ENCODE peak calls at places on chromosomes 7 and 10, in six cellular contexts. C is adrenal gland, V is Caco-2, D is heart right ventricle, P is OCI-LY7, Y is HL-60. A is an unnamed sample.

GRCh38 chr7:19522486-19522885 is 186.4 kb downstream of the POLR1F start:
- DNase-seq in C (no peak), V (no peak), D (no peak), P (no peak), Y (no peak), A (no peak)

GRCh38 chr7:20225384-20225783 is 8.2 kb upstream of the MACC1 start:
- DNase-seq in C (no peak), V (no peak), D (no peak), P (no peak), Y (no peak), A (no peak)

GRCh38 chr7:138665669-138666140 is 35.5 kb downstream of the SVOPL start:
- DNase-seq in C (no peak), V (no peak), D (no peak), P (no peak), Y (no peak), A (no peak)

GRCh38 chr10:43160067-43160918 is 22.0 kb downstream of the CSGALNACT2 start:
- DNase-seq in C (peak), V (no peak), D (no peak), P (no peak), Y (peak), A (no peak)

GRCh38 chr10:88840104-88840503 is 11.5 kb downstream of the ANKRD22 start:
- DNase-seq in C (no peak), V (no peak), D (no peak), P (no peak), Y (no peak), A (no peak)

GRCh38 chr10:14003517-14003916 is 327.2 kb downstream of the FRMD4A start:
- DNase-seq in C (no peak), V (no peak), D (no peak), P (no peak), Y (no peak), A (no peak)

GRCh38 chr7:75565129-75565528 is 73.0 kb downstream of the SPDYE5 start:
- DNase-seq in C (peak), V (peak), D (no peak), P (no peak), Y (no peak), A (peak)

GRCh38 chr7:142939226-142939910 is at the start of gene LLCFC1:
- DNase-seq in C (no peak), V (peak), D (no peak), P (peak), Y (no peak), A (peak)

GRCh38 chr7:44062180-44062902 is 3.0 kb downstream of the PGAM2 start:
- DNase-seq in C (peak), V (no peak), D (no peak), P (no peak), Y (no peak), A (no peak)

GRCh38 chr10:127576751-127577161 is 27.6 kb downstream of the NPS start:
- DNase-seq in C (no peak), V (no peak), D (no peak), P (no peak), Y (no peak), A (no peak)

GRCh38 chr7:111027396-111027795 is 63.5 kb upstream of the LRRN3 start:
- DNase-seq in C (no peak), V (no peak), D (no peak), P (no peak), Y (no peak), A (no peak)

GRCh38 chr10:121803611-121804010 is 124.2 kb downstream of the ATE1 start:
- DNase-seq in C (no peak), V (no peak), D (no peak), P (no peak), Y (no peak), A (no peak)

GRCh38 chr7:16636533-16637173 is 8.9 kb downstream of the ANKMY2 start:
- DNase-seq in C (no peak), V (no peak), D (no peak), P (no peak), Y (no peak), A (no peak)

GRCh38 chr10:103584216-103585010 is 90.9 kb downstream of the NEURL1 start:
- DNase-seq in C (no peak), V (no peak), D (peak), P (peak), Y (peak), A (no peak)

GRCh38 chr10:103553743-103554487 is 60.4 kb downstream of the NEURL1 start:
- DNase-seq in C (no peak), V (no peak), D (no peak), P (no peak), Y (no peak), A (no peak)

GRCh38 chr7:73969991-73970390 is 58.0 kb upstream of the ELN start:
- DNase-seq in C (no peak), V (no peak), D (no peak), P (no peak), Y (no peak), A (no peak)

GRCh38 chr10:76036410-76036940 is 605.1 kb downstream of the LRMDA start:
- DNase-seq in C (peak), V (peak), D (peak), P (peak), Y (peak), A (peak)

GRCh38 chr10:69403066-69403465 is 13.7 kb downstream of the TACR2 start:
- DNase-seq in C (no peak), V (no peak), D (no peak), P (no peak), Y (no peak), A (no peak)

GRCh38 chr10:95785317-95785716 is 29.4 kb downstream of the ENTPD1 start:
- DNase-seq in C (no peak), V (no peak), D (no peak), P (no peak), Y (no peak), A (no peak)

GRCh38 chr7:2516194-2516555 is 3.4 kb upstream of the LFNG start:
- DNase-seq in C (no peak), V (no peak), D (no peak), P (no peak), Y (no peak), A (no peak)

GRCh38 chr7:68143345-68143744 is 1146.7 kb downstream of the TYW1 start:
- DNase-seq in C (no peak), V (no peak), D (no peak), P (no peak), Y (no peak), A (no peak)

GRCh38 chr7:123624527-123625183 is 23.0 kb downstream of the ASB15 start:
- DNase-seq in C (peak), V (peak), D (peak), P (peak), Y (peak), A (no peak)

GRCh38 chr10:76547352-76547972 is 1090.1 kb downstream of the KCNMA1 start:
- DNase-seq in C (peak), V (peak), D (peak), P (peak), Y (peak), A (peak)

GRCh38 chr10:48400129-48400849 is 93.8 kb downstream of the MAPK8 start:
- DNase-seq in C (no peak), V (no peak), D (no peak), P (no peak), Y (no peak), A (no peak)

GRCh38 chr7:151716339-151716722 is 160.6 kb downstream of the PRKAG2 start:
- DNase-seq in C (no peak), V (no peak), D (no peak), P (no peak), Y (no peak), A (no peak)

DNA sequence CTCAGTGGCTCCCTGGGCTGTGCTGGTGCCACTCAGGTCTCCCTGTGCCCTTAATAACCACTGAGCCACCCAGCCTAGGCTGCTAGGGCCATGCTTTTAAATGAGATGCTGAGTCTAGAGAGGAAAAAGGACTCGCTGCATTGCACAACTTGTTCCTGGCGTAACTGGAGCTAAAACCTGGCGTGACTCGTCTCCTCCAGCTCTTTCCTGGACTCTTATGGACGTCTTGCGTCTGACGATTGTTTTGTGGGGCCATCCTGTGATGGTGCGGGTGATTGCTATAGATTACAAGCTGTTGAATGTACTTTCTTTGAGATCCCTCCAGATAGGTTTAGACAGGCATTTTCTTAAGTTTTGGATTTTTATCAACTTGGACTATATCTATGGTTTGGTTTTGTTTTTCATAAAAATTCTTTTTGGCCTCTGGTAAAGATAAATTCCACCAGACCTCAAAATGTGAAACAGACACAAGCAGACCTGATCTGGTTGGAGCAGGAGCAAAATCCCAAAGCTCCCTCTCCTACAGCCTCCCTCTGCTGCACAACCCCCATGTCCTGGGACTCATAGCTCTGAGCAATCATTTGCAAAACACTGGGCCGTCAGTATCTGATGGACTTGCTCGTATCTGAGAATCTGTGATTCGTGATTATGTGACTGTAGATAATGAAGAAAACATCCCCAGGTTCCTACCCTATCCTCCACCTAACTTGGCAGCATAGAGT is 230.3 kb downstream of the ARHGAP12 start:
- DNase-seq in C (peak), V (no peak), D (no peak), P (no peak), Y (no peak), A (no peak)
- H3K4me3 ChIP-seq in C (no peak), V (no peak), D (peak), P (no peak), Y (no peak), A (no peak)

GRCh38 chr10:102493771-102494170 is 8.7 kb downstream of the ACTR1A start:
- DNase-seq in C (no peak), V (no peak), D (no peak), P (no peak), Y (no peak), A (no peak)
- TF ChIP-seq CTCF in C (no peak), V (no peak), D (no peak), P (no peak), Y (no peak), A (no peak)

DNA sequence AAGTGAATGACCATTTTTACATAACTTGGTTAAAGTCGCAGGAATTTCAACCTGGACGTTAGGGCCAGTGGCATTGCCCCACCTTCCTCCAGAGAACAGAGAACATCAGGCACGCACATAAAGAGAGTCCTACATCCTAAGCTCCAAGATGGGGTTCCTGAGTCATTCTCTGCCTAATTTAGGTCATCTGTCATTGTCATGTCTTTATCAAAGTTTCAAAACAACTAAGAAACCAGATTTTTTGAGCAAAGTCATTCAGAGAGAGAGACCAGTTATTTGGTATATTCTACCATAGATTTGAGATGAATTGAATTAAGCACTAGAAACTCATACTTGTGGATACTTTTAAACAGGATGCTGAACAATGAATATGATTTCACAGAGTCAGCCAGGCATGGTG is 241.6 kb downstream of the CALN1 start:
- DNase-seq in C (no peak), V (no peak), D (no peak), P (no peak), Y (no peak), A (no peak)
- H3K4me3 ChIP-seq in C (no peak), V (no peak), D (no peak), P (no peak), Y (no peak), A (no peak)

DNA sequence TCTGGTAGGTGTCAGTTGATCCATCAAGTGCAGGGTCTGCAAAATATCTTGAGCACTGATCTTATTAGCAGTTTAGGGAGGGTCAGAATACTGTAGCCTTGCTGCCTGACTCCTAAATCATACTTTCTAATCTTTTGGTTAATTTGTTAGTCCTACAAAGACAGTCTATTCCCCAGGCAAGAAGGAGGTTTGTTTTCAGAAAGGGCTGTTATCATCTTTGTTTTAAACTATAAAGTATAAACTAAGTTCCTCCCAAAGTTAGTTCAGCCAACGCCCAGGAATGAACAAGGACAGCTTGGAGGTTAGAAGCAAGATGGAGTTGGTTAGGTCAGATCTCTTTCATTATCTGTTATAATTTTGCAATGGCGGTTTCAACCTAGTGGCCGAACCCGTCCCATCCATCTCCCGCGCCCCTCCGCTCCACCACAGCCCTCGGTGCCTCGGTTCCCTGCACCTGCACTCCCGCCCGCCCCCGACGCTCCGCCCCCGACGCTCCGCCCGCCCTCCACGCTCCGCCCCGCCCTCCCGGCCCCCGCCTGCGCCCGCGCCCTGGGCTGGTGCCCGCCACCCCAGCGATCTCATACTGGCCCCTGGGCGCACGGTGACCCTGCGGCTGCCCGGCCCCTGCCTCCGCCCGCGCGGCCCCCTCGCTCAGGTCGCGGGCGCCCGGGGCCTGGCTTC is at the start of gene ADCK2:
- DNase-seq in C (peak), V (peak), D (peak), P (peak), Y (peak), A (no peak)
- TF ChIP-seq CTCF in C (no peak), V (no peak), D (no peak), P (no peak), Y (no peak), A (no peak)

DNA sequence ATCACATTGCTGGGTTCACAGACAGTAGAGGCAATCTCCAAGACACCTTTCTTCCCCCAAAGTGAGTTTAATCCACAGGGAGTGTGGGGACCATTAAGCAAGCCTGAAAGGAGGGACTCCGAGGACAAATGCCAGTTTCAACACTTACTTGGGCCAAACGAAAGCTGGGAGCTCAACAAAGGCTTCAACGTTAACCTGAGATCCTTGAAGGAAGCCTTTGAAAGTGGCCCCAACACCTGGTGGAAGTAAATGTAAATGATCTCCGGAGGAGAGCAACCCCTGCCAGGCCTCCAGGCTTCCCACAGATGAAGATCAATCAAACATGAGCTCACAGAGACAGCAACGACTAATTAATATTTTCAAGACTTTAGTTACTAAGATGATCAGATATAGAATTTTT is 103.8 kb downstream of the PIP4K2A start:
- DNase-seq in C (no peak), V (no peak), D (no peak), P (no peak), Y (no peak), A (no peak)
- H3K4me3 ChIP-seq in C (no peak), V (no peak), D (no peak), P (no peak), Y (no peak), A (no peak)

GRCh38 chr7:87882538-87882937 is 6.2 kb downstream of the DBF4 start:
- DNase-seq in C (no peak), V (no peak), D (no peak), P (no peak), Y (no peak), A (no peak)
- TF ChIP-seq CTCF in C (no peak), V (no peak), D (no peak), P (no peak), Y (no peak), A (no peak)